ENCODE peak calls at places on chromosomes 2 and 18, in four cellular contexts. One of them, this sample, is unnamed.

GRCh38 chr2:230602562-230603230 is 109.9 kb upstream of the CAB39 start:
- DNase-seq in pancreas: no peak
- DNase-seq in M059J: no peak
- DNase-seq in MV-4-11: peak
- DNase-seq in this sample: no peak

GRCh38 chr2:64105676-64106461 is 38.4 kb downstream of the PELI1 start:
- DNase-seq in pancreas: no peak
- DNase-seq in M059J: no peak
- DNase-seq in MV-4-11: peak
- DNase-seq in this sample: no peak

GRCh38 chr18:24482826-24483225 is 22.4 kb downstream of the HRH4 start:
- DNase-seq in pancreas: no peak
- DNase-seq in M059J: no peak
- DNase-seq in MV-4-11: no peak
- DNase-seq in this sample: no peak

GRCh38 chr2:216648105-216648504 is 14.9 kb downstream of the IGFBP2 start:
- DNase-seq in pancreas: no peak
- DNase-seq in M059J: peak
- DNase-seq in MV-4-11: peak
- DNase-seq in this sample: peak

GRCh38 chr18:48073231-48073930 is 142.9 kb upstream of the SMAD2 start:
- DNase-seq in pancreas: no peak
- DNase-seq in M059J: no peak
- DNase-seq in MV-4-11: no peak
- DNase-seq in this sample: no peak

GRCh38 chr2:207763308-207763707 is 6.4 kb downstream of the FZD5 start:
- DNase-seq in pancreas: no peak
- DNase-seq in M059J: no peak
- DNase-seq in MV-4-11: no peak
- DNase-seq in this sample: no peak

GRCh38 chr2:166239548-166239947 is 111.7 kb upstream of the SCN1A start:
- DNase-seq in pancreas: no peak
- DNase-seq in M059J: peak
- DNase-seq in MV-4-11: no peak
- DNase-seq in this sample: peak

GRCh38 chr2:231047270-231047921 is 9.3 kb upstream of the PSMD1 start:
- DNase-seq in pancreas: no peak
- DNase-seq in M059J: no peak
- DNase-seq in MV-4-11: no peak
- DNase-seq in this sample: no peak

GRCh38 chr18:23232331-23232730 is 97.0 kb downstream of the CABLES1 start:
- DNase-seq in pancreas: no peak
- DNase-seq in M059J: no peak
- DNase-seq in MV-4-11: no peak
- DNase-seq in this sample: no peak

GRCh38 chr2:204122425-204122824 is 185.9 kb downstream of the ICOS start:
- DNase-seq in pancreas: no peak
- DNase-seq in M059J: no peak
- DNase-seq in MV-4-11: no peak
- DNase-seq in this sample: no peak

GRCh38 chr2:9488583-9489547 is 14.5 kb downstream of the IAH1 start:
- DNase-seq in pancreas: no peak
- DNase-seq in M059J: peak
- DNase-seq in MV-4-11: no peak
- DNase-seq in this sample: no peak

GRCh38 chr2:201171259-201171814 is 11.6 kb upstream of the CASP10 start:
- DNase-seq in pancreas: no peak
- DNase-seq in M059J: no peak
- DNase-seq in MV-4-11: no peak
- DNase-seq in this sample: no peak

GRCh38 chr2:151051584-151052220 is 210.0 kb downstream of the RBM43 start:
- DNase-seq in pancreas: no peak
- DNase-seq in M059J: peak
- DNase-seq in MV-4-11: peak
- DNase-seq in this sample: peak

GRCh38 chr2:43288417-43289305 is 62.3 kb upstream of the ZFP36L2 start:
- DNase-seq in pancreas: no peak
- DNase-seq in M059J: no peak
- DNase-seq in MV-4-11: peak
- DNase-seq in this sample: no peak

GRCh38 chr2:173754837-173755236 is 210.3 kb downstream of the SP3 start:
- DNase-seq in pancreas: no peak
- DNase-seq in M059J: no peak
- DNase-seq in MV-4-11: no peak
- DNase-seq in this sample: no peak

GRCh38 chr2:46098606-46099005 is 198.6 kb upstream of the EPAS1 start:
- DNase-seq in pancreas: no peak
- DNase-seq in M059J: peak
- DNase-seq in MV-4-11: no peak
- DNase-seq in this sample: peak

GRCh38 chr2:126849991-126850535 is 48.6 kb upstream of the TEX51 start:
- DNase-seq in pancreas: no peak
- DNase-seq in M059J: no peak
- DNase-seq in MV-4-11: no peak
- DNase-seq in this sample: no peak

GRCh38 chr2:46074501-46074900 is 222.7 kb upstream of the EPAS1 start:
- DNase-seq in pancreas: no peak
- DNase-seq in M059J: peak
- DNase-seq in MV-4-11: no peak
- DNase-seq in this sample: no peak

GRCh38 chr2:172438064-172438421 is 10.7 kb downstream of the ITGA6 start:
- DNase-seq in pancreas: no peak
- DNase-seq in M059J: peak
- DNase-seq in MV-4-11: peak
- DNase-seq in this sample: peak

GRCh38 chr2:55160422-55160821 is 71.7 kb downstream of the CLHC1 start:
- DNase-seq in pancreas: peak
- DNase-seq in M059J: no peak
- DNase-seq in MV-4-11: no peak
- DNase-seq in this sample: no peak

GRCh38 chr2:27581417-27582128 is 1.3 kb upstream of the ZNF512 start:
- DNase-seq in pancreas: no peak
- DNase-seq in M059J: no peak
- DNase-seq in MV-4-11: no peak
- DNase-seq in this sample: no peak

GRCh38 chr2:46565364-46565763 is 86.0 kb downstream of the TMEM247 start:
- DNase-seq in pancreas: no peak
- DNase-seq in M059J: no peak
- DNase-seq in MV-4-11: no peak
- DNase-seq in this sample: no peak

GRCh38 chr18:22488554-22488953 is 70.8 kb upstream of the CTAGE1 start:
- DNase-seq in pancreas: no peak
- DNase-seq in M059J: no peak
- DNase-seq in MV-4-11: no peak
- DNase-seq in this sample: no peak

GRCh38 chr2:216183459-216183858 is 74.3 kb downstream of the XRCC5 start:
- DNase-seq in pancreas: no peak
- DNase-seq in M059J: no peak
- DNase-seq in MV-4-11: peak
- DNase-seq in this sample: no peak

GRCh38 chr2:232231514-232231913 is 147.0 kb upstream of the ALPP start:
- DNase-seq in pancreas: no peak
- DNase-seq in M059J: no peak
- DNase-seq in MV-4-11: no peak
- DNase-seq in this sample: no peak

GRCh38 chr2:72940786-72941185 is 23.5 kb downstream of the EMX1 start:
- DNase-seq in pancreas: no peak
- DNase-seq in M059J: no peak
- DNase-seq in MV-4-11: no peak
- DNase-seq in this sample: no peak

GRCh38 chr2:232988444-232988843 is 24.6 kb downstream of the NGEF start:
- DNase-seq in pancreas: peak
- DNase-seq in M059J: peak
- DNase-seq in MV-4-11: no peak
- DNase-seq in this sample: peak

GRCh38 chr2:191696960-191697359 is 19.0 kb downstream of the NABP1 start:
- DNase-seq in pancreas: no peak
- DNase-seq in M059J: no peak
- DNase-seq in MV-4-11: no peak
- DNase-seq in this sample: no peak

GRCh38 chr2:33644215-33644614 is 45.1 kb upstream of the FAM98A start:
- DNase-seq in pancreas: no peak
- DNase-seq in M059J: no peak
- DNase-seq in MV-4-11: no peak
- DNase-seq in this sample: peak

GRCh38 chr18:34224423-34225217 is at the start of gene NOL4:
- DNase-seq in pancreas: peak
- DNase-seq in M059J: no peak
- DNase-seq in MV-4-11: no peak
- DNase-seq in this sample: peak

GRCh38 chr2:83742117-83742782 is 716.8 kb downstream of the SUCLG1 start:
- DNase-seq in pancreas: no peak
- DNase-seq in M059J: no peak
- DNase-seq in MV-4-11: no peak
- DNase-seq in this sample: no peak

GRCh38 chr2:11169333-11169732 is 14.1 kb downstream of the SLC66A3 start:
- DNase-seq in pancreas: peak
- DNase-seq in M059J: peak
- DNase-seq in MV-4-11: no peak
- DNase-seq in this sample: no peak